ENCODE peak calls at places on chromosome 6, in ten cellular contexts. One of them, this sample, is unnamed.

GRCh38 chr6:22294301-22294700 is 2.5 kb downstream of the PRL start:
- DNase-seq in uterus: no peak
- DNase-seq in AG08396: no peak
- DNase-seq in fibroblast of mammary gland: no peak
- DNase-seq in fibroblast of pulmonary artery: no peak
- DNase-seq in GM04503: no peak
- DNase-seq in endothelial cell: no peak
- DNase-seq in AG04450: no peak
- DNase-seq in central memory CD4-positive, alpha-beta T cell: no peak
- DNase-seq in NCI-H345: no peak
- DNase-seq in this sample: no peak

GRCh38 chr6:23713211-23713610 is 412.8 kb upstream of the NRSN1 start:
- DNase-seq in fibroblast of pulmonary artery: no peak
- DNase-seq in uterus: no peak
- DNase-seq in AG04450: no peak
- DNase-seq in AG08396: no peak
- DNase-seq in fibroblast of mammary gland: no peak
- DNase-seq in NCI-H345: no peak
- DNase-seq in GM04503: no peak
- DNase-seq in endothelial cell: no peak
- DNase-seq in central memory CD4-positive, alpha-beta T cell: no peak
- DNase-seq in this sample: no peak

GRCh38 chr6:107330190-107330589 is 129.2 kb downstream of the PDSS2 start:
- DNase-seq in NCI-H345: no peak
- DNase-seq in uterus: no peak
- DNase-seq in endothelial cell: no peak
- DNase-seq in GM04503: no peak
- DNase-seq in fibroblast of mammary gland: no peak
- DNase-seq in AG04450: no peak
- DNase-seq in AG08396: no peak
- DNase-seq in central memory CD4-positive, alpha-beta T cell: no peak
- DNase-seq in fibroblast of pulmonary artery: no peak
- DNase-seq in this sample: no peak

GRCh38 chr6:37566209-37566859 is 66.6 kb upstream of the CCDC167 start:
- DNase-seq in fibroblast of mammary gland: peak
- DNase-seq in endothelial cell: peak
- DNase-seq in GM04503: no peak
- DNase-seq in fibroblast of pulmonary artery: peak
- DNase-seq in uterus: peak
- DNase-seq in AG08396: peak
- DNase-seq in AG04450: no peak
- DNase-seq in central memory CD4-positive, alpha-beta T cell: peak
- DNase-seq in NCI-H345: peak
- DNase-seq in this sample: peak

GRCh38 chr6:132300323-132300949 is 100.8 kb downstream of the MOXD1 start:
- DNase-seq in central memory CD4-positive, alpha-beta T cell: no peak
- DNase-seq in fibroblast of pulmonary artery: peak
- DNase-seq in uterus: no peak
- DNase-seq in GM04503: no peak
- DNase-seq in fibroblast of mammary gland: peak
- DNase-seq in AG04450: peak
- DNase-seq in endothelial cell: peak
- DNase-seq in NCI-H345: peak
- DNase-seq in AG08396: peak
- DNase-seq in this sample: peak

GRCh38 chr6:71913431-71913830 is 27.1 kb downstream of the RIMS1 start:
- DNase-seq in central memory CD4-positive, alpha-beta T cell: no peak
- DNase-seq in fibroblast of pulmonary artery: no peak
- DNase-seq in endothelial cell: no peak
- DNase-seq in AG04450: no peak
- DNase-seq in fibroblast of mammary gland: no peak
- DNase-seq in AG08396: no peak
- DNase-seq in uterus: no peak
- DNase-seq in GM04503: no peak
- DNase-seq in NCI-H345: no peak
- DNase-seq in this sample: no peak

GRCh38 chr6:3026811-3027626 is 27.3 kb downstream of the NQO2 start:
- DNase-seq in AG08396: no peak
- DNase-seq in fibroblast of mammary gland: peak
- DNase-seq in endothelial cell: no peak
- DNase-seq in AG04450: no peak
- DNase-seq in central memory CD4-positive, alpha-beta T cell: peak
- DNase-seq in fibroblast of pulmonary artery: no peak
- DNase-seq in NCI-H345: no peak
- DNase-seq in GM04503: no peak
- DNase-seq in uterus: no peak
- DNase-seq in this sample: no peak

GRCh38 chr6:4797590-4797989 is 21.4 kb downstream of the CDYL start:
- DNase-seq in endothelial cell: no peak
- DNase-seq in NCI-H345: no peak
- DNase-seq in uterus: no peak
- DNase-seq in central memory CD4-positive, alpha-beta T cell: no peak
- DNase-seq in AG08396: no peak
- DNase-seq in fibroblast of pulmonary artery: no peak
- DNase-seq in fibroblast of mammary gland: peak
- DNase-seq in AG04450: no peak
- DNase-seq in GM04503: no peak
- DNase-seq in this sample: no peak